ENCODE peak calls at places on chromosomes 5 and 9, in seven cellular contexts. W is HCT116, K is HepG2, B is K562, S is H1, V is SK-N-SH, D is GM12878. C is an unnamed sample.

GRCh38 chr5:83253731-83254130 is 176.4 kb downstream of the XRCC4 start:
- DNase-seq in W (no peak), K (no peak), B (no peak), S (no peak), V (no peak), D (no peak), C (no peak)

GRCh38 chr9:99162759-99163364 is 57.9 kb downstream of the TGFBR1 start:
- DNase-seq in W (peak), K (peak), B (peak), S (no peak), V (peak), D (no peak), C (peak)

GRCh38 chr5:53917095-53917494 is 356.7 kb downstream of the NDUFS4 start:
- DNase-seq in W (no peak), K (no peak), B (no peak), S (no peak), V (no peak), D (no peak), C (no peak)

GRCh38 chr5:157342822-157343402 is 77.0 kb downstream of the CYFIP2 start:
- DNase-seq in W (peak), K (peak), B (peak), S (no peak), V (peak), D (no peak), C (peak)

GRCh38 chr5:151740336-151740942 is 18.0 kb downstream of the ATOX1 start:
- DNase-seq in W (no peak), K (peak), B (peak), S (no peak), V (peak), D (no peak), C (peak)

GRCh38 chr9:15867334-15867733 is 314.5 kb downstream of the CCDC171 start:
- DNase-seq in W (no peak), K (no peak), B (no peak), S (no peak), V (no peak), D (no peak), C (no peak)

GRCh38 chr5:32201140-32201539 is 27.0 kb upstream of the GOLPH3 start:
- DNase-seq in W (no peak), K (peak), B (no peak), S (no peak), V (no peak), D (no peak), C (no peak)

GRCh38 chr9:130665431-130666392 is 1.3 kb downstream of the PRDM12 start:
- DNase-seq in W (no peak), K (no peak), B (no peak), S (no peak), V (peak), D (no peak), C (no peak)

GRCh38 chr5:159182691-159183090 is 26.7 kb downstream of the RNF145 start:
- DNase-seq in W (no peak), K (peak), B (no peak), S (no peak), V (no peak), D (no peak), C (no peak)

GRCh38 chr9:128163523-128164331 is 3.7 kb downstream of the BBLN start:
- DNase-seq in W (no peak), K (no peak), B (no peak), S (no peak), V (no peak), D (no peak), C (no peak)

GRCh38 chr5:56412601-56413379 is 179.7 kb upstream of the ANKRD55 start:
- DNase-seq in W (no peak), K (no peak), B (no peak), S (no peak), V (no peak), D (peak), C (no peak)

GRCh38 chr5:64790210-64790609 is 21.5 kb downstream of the CWC27 start:
- DNase-seq in W (no peak), K (no peak), B (no peak), S (no peak), V (no peak), D (no peak), C (no peak)

GRCh38 chr5:112192072-112192471 is 227.0 kb downstream of the EPB41L4A start:
- DNase-seq in W (no peak), K (no peak), B (no peak), S (no peak), V (no peak), D (no peak), C (no peak)

GRCh38 chr5:20109326-20109725 is 121.3 kb upstream of the CDH18 start:
- DNase-seq in W (no peak), K (no peak), B (no peak), S (no peak), V (no peak), D (no peak), C (peak)

GRCh38 chr9:90546200-90546599 is 96.4 kb downstream of the DIRAS2 start:
- DNase-seq in W (no peak), K (peak), B (peak), S (no peak), V (peak), D (no peak), C (peak)

GRCh38 chr9:131407717-131408195 is 13.9 kb downstream of the PRRC2B start:
- DNase-seq in W (no peak), K (peak), B (peak), S (no peak), V (no peak), D (no peak), C (peak)

GRCh38 chr5:139422307-139422893 is 16.9 kb downstream of the DNAJC18 start:
- DNase-seq in W (peak), K (peak), B (peak), S (no peak), V (peak), D (no peak), C (peak)

GRCh38 chr5:2126512-2126911 is 243.8 kb upstream of the IRX4 start:
- DNase-seq in W (no peak), K (no peak), B (no peak), S (no peak), V (no peak), D (no peak), C (no peak)

GRCh38 chr9:80866121-80866520 is 823.2 kb downstream of the TLE1 start:
- DNase-seq in W (no peak), K (no peak), B (no peak), S (no peak), V (no peak), D (no peak), C (no peak)

GRCh38 chr9:108093773-108094675 is 604.5 kb upstream of the KLF4 start:
- DNase-seq in W (peak), K (peak), B (peak), S (no peak), V (no peak), D (no peak), C (peak)

GRCh38 chr5:109027983-109028607 is 280.4 kb downstream of the FER start:
- DNase-seq in W (no peak), K (no peak), B (no peak), S (no peak), V (no peak), D (no peak), C (no peak)

GRCh38 chr5:157892974-157893373 is 34.0 kb upstream of the CLINT1 start:
- DNase-seq in W (no peak), K (no peak), B (no peak), S (no peak), V (no peak), D (no peak), C (no peak)

GRCh38 chr9:7452378-7452777 is 347.2 kb downstream of the DMAC1 start:
- DNase-seq in W (no peak), K (no peak), B (no peak), S (no peak), V (no peak), D (no peak), C (no peak)

GRCh38 chr5:132294728-132295504 is 722 bp downstream of the SLC22A4 start:
- DNase-seq in W (peak), K (no peak), B (peak), S (no peak), V (no peak), D (no peak), C (no peak)

GRCh38 chr9:21837501-21837900 is 35.1 kb downstream of the MTAP start:
- DNase-seq in W (no peak), K (no peak), B (no peak), S (no peak), V (no peak), D (no peak), C (no peak)

GRCh38 chr9:5608298-5609254 is 20.3 kb upstream of the RIC1 start:
- DNase-seq in W (no peak), K (peak), B (peak), S (no peak), V (no peak), D (no peak), C (peak)

GRCh38 chr9:121819511-121820231 is 168.2 kb downstream of the DAB2IP start:
- DNase-seq in W (no peak), K (no peak), B (no peak), S (peak), V (peak), D (no peak), C (no peak)

GRCh38 chr9:37284631-37285030 is 137.9 kb upstream of the GRHPR start:
- DNase-seq in W (no peak), K (no peak), B (no peak), S (no peak), V (no peak), D (no peak), C (no peak)
- TF ChIP-seq JUND in W (no peak), K (no peak), B (no peak), S (no peak), V (no peak), D (no peak), C (no peak)

GRCh38 chr9:89426389-89426961 is 71.4 kb downstream of the SEMA4D start:
- DNase-seq in W (no peak), K (no peak), B (no peak), S (no peak), V (no peak), D (peak), C (no peak)
- TF ChIP-seq JUND in W (no peak), K (no peak), B (no peak), S (no peak), V (no peak), D (no peak), C (no peak)

DNA sequence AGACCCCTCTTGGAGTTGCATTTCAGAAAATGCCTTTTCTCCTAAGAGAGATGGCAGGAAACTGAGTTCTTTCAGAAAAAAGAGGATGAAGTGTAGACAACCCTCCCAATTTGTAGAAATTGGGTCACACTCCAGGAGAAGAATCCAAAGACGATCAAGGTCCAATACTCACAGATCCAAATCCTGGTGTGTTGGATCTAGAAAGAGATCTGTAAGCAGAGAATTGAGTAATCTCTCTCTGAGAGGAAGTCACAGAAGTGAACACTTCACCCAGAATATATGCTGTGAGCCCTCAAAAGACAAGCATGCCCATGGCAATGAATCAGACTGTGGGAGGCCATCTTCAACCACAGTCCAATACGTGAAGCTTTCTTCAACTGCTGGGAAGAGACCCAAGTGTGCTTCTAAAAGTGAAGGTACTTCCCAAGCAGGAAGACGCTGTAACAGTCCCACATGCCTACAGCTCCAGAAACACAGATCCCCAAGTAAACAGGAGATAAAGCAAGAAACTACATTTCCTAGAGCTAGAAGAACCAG is 182.7 kb downstream of the SMC2 start:
- DNase-seq in W (no peak), K (no peak), B (no peak), S (no peak), V (no peak), D (no peak), C (no peak)
- TF ChIP-seq JUND in W (no peak), K (no peak), B (no peak), S (no peak), V (peak), D (no peak), C (no peak)

GRCh38 chr5:15737036-15737821 is 237.2 kb downstream of the FBXL7 start:
- DNase-seq in W (no peak), K (no peak), B (no peak), S (no peak), V (peak), D (no peak), C (no peak)
- TF ChIP-seq JUND in W (no peak), K (no peak), B (no peak), S (no peak), V (no peak), D (no peak), C (no peak)

GRCh38 chr5:62007457-62007856 is 298.5 kb upstream of the KIF2A start:
- DNase-seq in W (no peak), K (no peak), B (no peak), S (no peak), V (no peak), D (no peak), C (no peak)
- TF ChIP-seq JUND in W (no peak), K (no peak), B (no peak), S (no peak), V (no peak), D (no peak), C (no peak)

GRCh38 chr9:4475301-4475700 is 15.0 kb upstream of the SLC1A1 start:
- DNase-seq in W (no peak), K (no peak), B (no peak), S (no peak), V (no peak), D (no peak), C (no peak)
- TF ChIP-seq JUND in W (no peak), K (no peak), B (no peak), S (no peak), V (no peak), D (no peak), C (no peak)

GRCh38 chr5:129988453-129988852 is 84.2 kb downstream of the CHSY3 start:
- DNase-seq in W (no peak), K (no peak), B (no peak), S (no peak), V (no peak), D (no peak), C (no peak)
- TF ChIP-seq JUND in W (no peak), K (no peak), B (no peak), S (no peak), V (no peak), D (no peak), C (no peak)

DNA sequence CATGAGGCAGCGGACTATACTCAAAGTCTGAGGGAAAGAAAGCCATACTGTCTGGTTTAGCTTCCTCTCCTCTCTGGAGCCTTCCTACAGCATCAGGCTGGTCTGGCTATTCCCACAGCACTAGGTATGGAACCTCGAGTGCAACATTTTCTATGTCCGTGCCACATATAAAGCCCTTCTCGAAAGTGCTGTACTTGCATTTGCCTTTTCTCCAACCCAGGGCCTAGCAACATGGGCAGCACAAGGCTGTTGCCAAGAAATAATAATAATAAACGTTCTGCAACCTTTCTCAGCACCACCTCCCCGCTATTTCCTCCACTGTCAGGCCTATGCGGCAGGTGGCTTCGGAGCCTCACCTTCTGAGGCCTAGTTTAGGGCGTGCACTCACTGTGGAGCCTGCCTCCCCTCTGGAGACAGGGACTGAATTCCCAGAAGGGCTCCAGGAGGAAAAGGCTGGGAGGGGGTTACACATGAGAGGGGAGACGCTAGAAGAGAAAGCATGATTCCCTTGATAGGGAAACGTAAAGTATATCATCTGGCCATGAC is 692 bp downstream of the MED10 start:
- DNase-seq in W (no peak), K (peak), B (no peak), S (no peak), V (no peak), D (no peak), C (no peak)
- TF ChIP-seq JUND in W (no peak), K (no peak), B (no peak), S (no peak), V (no peak), D (no peak), C (no peak)

GRCh38 chr9:137381501-137382443 is 41.2 kb downstream of the EXD3 start:
- DNase-seq in W (no peak), K (no peak), B (no peak), S (no peak), V (peak), D (no peak), C (no peak)
- TF ChIP-seq JUND in W (no peak), K (no peak), B (no peak), S (no peak), V (no peak), D (no peak), C (no peak)

C was measured in T47D.